ENCODE peak calls at places on chromosome X, in seven cellular contexts. M is astrocyte of the spinal cord; K is stimulated activated CD4-positive, alpha-beta T cell treated with anti-CD3 and anti-CD28 coated beads, Interleukin-2, amount 100 ng/mL, for 24 hours; J is amygdala; D is neural crest cell; E is MCF 10A; A is SW 1271. F is an unnamed sample.

GRCh38 chrX:51608071-51608470 is 10.6 kb downstream of the CENPVL3 start:
- DNase-seq in M (no peak), K (no peak), J (no peak), D (no peak), E (peak), A (no peak), F (no peak)

GRCh38 chrX:39896951-39897740 is 200.6 kb downstream of the BCOR start:
- DNase-seq in M (peak), K (no peak), J (no peak), D (no peak), E (no peak), A (no peak), F (peak)

GRCh38 chrX:109936114-109936513 is 66.8 kb upstream of the TMEM164 start:
- DNase-seq in M (peak), K (no peak), J (no peak), D (no peak), E (peak), A (no peak), F (peak)

GRCh38 chrX:82127228-82128123 is 925.6 kb downstream of the SH3BGRL start:
- DNase-seq in M (no peak), K (no peak), J (no peak), D (no peak), E (peak), A (no peak), F (no peak)

GRCh38 chrX:148135738-148136137 is 154.6 kb downstream of the FMR1NB start:
- DNase-seq in M (peak), K (no peak), J (no peak), D (no peak), E (peak), A (no peak), F (peak)

GRCh38 chrX:29662759-29663503 is 552.4 kb upstream of the MAGEB2 start:
- DNase-seq in M (peak), K (no peak), J (no peak), D (no peak), E (peak), A (peak), F (peak)

GRCh38 chrX:20664774-20665173 is 398.1 kb upstream of the RPS6KA3 start:
- DNase-seq in M (no peak), K (no peak), J (no peak), D (no peak), E (no peak), A (no peak), F (no peak)

GRCh38 chrX:47863187-47863586 is 26.5 kb downstream of the ZNF81 start:
- DNase-seq in M (no peak), K (no peak), J (no peak), D (no peak), E (peak), A (no peak), F (no peak)

F was measured in fibroblast of lung.